ENCODE peak calls at places on chromosomes 7 and 10, in nine cellular contexts. B is BJ; W is AG08396; A is MV-4-11; E is activated effector memory CD4-positive, alpha-beta T cell treated with anti-CD3 and anti-CD28 coated beads, Interleukin-2, amount 50 U/mL, for 16 hours; R is NCI-H1092; N is ELF-1; F is T-cell; Z is T follicular helper cell. V is an unnamed sample.

GRCh38 chr10:586151-586550 is 103.3 kb downstream of the DIP2C start:
- DNase-seq in A (no peak), N (no peak), E (no peak), R (no peak), W (no peak), B (no peak), Z (no peak), F (no peak), V (no peak)

GRCh38 chr10:35413985-35414861 is 77.9 kb downstream of the CCNY start:
- DNase-seq in A (no peak), E (no peak), W (no peak), N (peak), R (no peak), F (no peak), B (no peak), Z (no peak), V (no peak)

GRCh38 chr7:24366901-24367300 is 82.9 kb downstream of the NPY start:
- DNase-seq in E (no peak), W (no peak), B (no peak), A (no peak), R (no peak), Z (no peak), N (no peak), F (no peak), V (no peak)

GRCh38 chr7:143373255-143373794 is 7.8 kb upstream of the ZYX start:
- DNase-seq in R (no peak), W (no peak), Z (no peak), B (no peak), F (no peak), N (no peak), A (no peak), E (no peak), V (no peak)

GRCh38 chr7:69599211-69599878 is 1.1 kb downstream of the AUTS2 start:
- DNase-seq in W (peak), F (no peak), B (no peak), E (no peak), Z (no peak), A (no peak), R (peak), N (no peak), V (no peak)

GRCh38 chr7:95684037-95684436 is 87.7 kb upstream of the PDK4 start:
- DNase-seq in W (peak), R (no peak), B (no peak), N (no peak), Z (no peak), E (no peak), A (peak), F (no peak), V (no peak)

GRCh38 chr10:111765216-111765615 is 418.3 kb downstream of the GPAM start:
- DNase-seq in B (no peak), F (no peak), A (no peak), W (no peak), N (no peak), E (no peak), Z (no peak), R (no peak), V (no peak)

GRCh38 chr7:98315318-98315993 is 34.0 kb downstream of the BRI3 start:
- DNase-seq in W (no peak), F (no peak), B (no peak), Z (no peak), A (peak), N (no peak), E (no peak), R (no peak), V (no peak)

GRCh38 chr10:24556746-24557742 is 166.6 kb downstream of the ARHGAP21 start:
- DNase-seq in E (no peak), N (peak), F (peak), B (no peak), R (no peak), Z (no peak), W (peak), A (peak), V (peak)

GRCh38 chr7:96045181-96045580 is 272.8 kb downstream of the DYNC1I1 start:
- DNase-seq in Z (no peak), N (no peak), B (no peak), A (no peak), R (no peak), F (no peak), E (no peak), W (no peak), V (no peak)

GRCh38 chr10:101367569-101368453 is 13.8 kb downstream of the BTRC start:
- DNase-seq in A (no peak), W (peak), N (no peak), B (no peak), F (no peak), E (no peak), Z (no peak), R (no peak), V (no peak)

GRCh38 chr10:102150970-102151773 is 1.0 kb upstream of the NOLC1 start:
- DNase-seq in A (no peak), R (no peak), F (no peak), N (no peak), B (no peak), E (no peak), Z (no peak), W (peak), V (no peak)

GRCh38 chr7:1742555-1743303 is 72.7 kb downstream of the ELFN1 start:
- DNase-seq in F (peak), N (no peak), E (no peak), B (no peak), W (peak), Z (no peak), A (no peak), R (peak), V (peak)

GRCh38 chr7:154339169-154339568 is 287.0 kb downstream of the DPP6 start:
- DNase-seq in F (no peak), R (no peak), A (no peak), N (no peak), B (no peak), E (no peak), Z (no peak), W (no peak), V (no peak)

GRCh38 chr10:102069066-102069465 is 3.9 kb downstream of the HPS6 start:
- DNase-seq in N (no peak), Z (no peak), E (no peak), F (no peak), B (no peak), A (peak), W (no peak), R (no peak), V (no peak)

GRCh38 chr10:507355-507699 is 182.1 kb downstream of the DIP2C start:
- DNase-seq in E (no peak), B (no peak), R (no peak), Z (no peak), W (no peak), F (no peak), N (no peak), A (no peak), V (no peak)

GRCh38 chr10:59675812-59676211 is 33.8 kb downstream of the SLC16A9 start:
- DNase-seq in E (no peak), B (no peak), N (peak), Z (no peak), R (no peak), W (no peak), F (no peak), A (no peak), V (no peak)

GRCh38 chr10:11242443-11243386 is 225.0 kb downstream of the CELF2 start:
- DNase-seq in N (no peak), R (peak), F (no peak), E (no peak), Z (no peak), A (peak), W (peak), B (no peak), V (peak)

GRCh38 chr10:100014129-100014762 is 4.5 kb upstream of the DNMBP start:
- DNase-seq in B (no peak), F (no peak), R (peak), N (no peak), A (no peak), W (no peak), E (no peak), Z (no peak), V (no peak)

GRCh38 chr7:106071356-106071998 is 40.6 kb downstream of the SYPL1 start:
- DNase-seq in F (peak), E (peak), R (no peak), N (no peak), A (peak), Z (peak), B (no peak), W (no peak), V (peak)

GRCh38 chr7:53292341-53292740 is 256.9 kb downstream of the POM121L12 start:
- DNase-seq in Z (no peak), B (no peak), A (no peak), N (no peak), E (no peak), F (no peak), R (no peak), W (no peak), V (no peak)

GRCh38 chr10:70537398-70538194 is 59.0 kb downstream of the PALD1 start:
- DNase-seq in R (no peak), Z (no peak), F (no peak), N (peak), B (no peak), E (no peak), A (no peak), W (no peak), V (peak)

GRCh38 chr10:33876547-33877400 is 542.3 kb upstream of the NRP1 start:
- DNase-seq in Z (no peak), R (no peak), E (no peak), A (peak), N (no peak), B (no peak), F (no peak), W (no peak), V (peak)

GRCh38 chr10:64760371-64760770 is 1239.2 kb downstream of the REEP3 start:
- DNase-seq in A (peak), W (no peak), E (no peak), N (no peak), R (no peak), B (no peak), F (no peak), Z (no peak), V (no peak)

GRCh38 chr10:14749051-14749809 is 25.5 kb downstream of the FAM107B start:
- DNase-seq in B (no peak), R (no peak), A (peak), N (no peak), W (no peak), F (no peak), Z (no peak), E (no peak), V (peak)

GRCh38 chr7:9870674-9871073 is 1103.0 kb upstream of the PHF14 start:
- DNase-seq in W (no peak), A (no peak), Z (no peak), B (no peak), R (no peak), F (no peak), N (no peak), E (no peak), V (no peak)

GRCh38 chr7:117402109-117402508 is 25.2 kb downstream of the ASZ1 start:
- DNase-seq in B (no peak), F (no peak), W (peak), Z (no peak), R (no peak), N (no peak), A (no peak), E (no peak), V (no peak)

GRCh38 chr10:117545141-117546019 is 2.8 kb downstream of the EMX2 start:
- DNase-seq in E (no peak), R (no peak), B (no peak), Z (no peak), N (peak), W (no peak), A (no peak), F (no peak), V (no peak)

GRCh38 chr10:119079572-119080520 is 771 bp downstream of the EIF3A start:
- DNase-seq in B (no peak), W (peak), F (peak), Z (peak), A (peak), R (no peak), N (peak), E (peak), V (peak)

GRCh38 chr7:142808802-142809583 is 38.2 kb downstream of the PRSS2 start:
- DNase-seq in N (no peak), A (no peak), W (no peak), B (no peak), E (peak), F (peak), R (no peak), Z (peak), V (peak)

GRCh38 chr10:21158301-21158700 is 261.2 kb upstream of the NEBL start:
- DNase-seq in B (no peak), F (no peak), Z (no peak), N (no peak), A (no peak), E (no peak), R (no peak), W (no peak), V (no peak)

GRCh38 chr10:100890696-100891271 is 22.0 kb upstream of the SLF2 start:
- DNase-seq in W (peak), Z (no peak), A (peak), N (no peak), R (no peak), B (peak), F (no peak), E (peak), V (no peak)

GRCh38 chr10:87658858-87659555 is 671 bp upstream of the PAPSS2 start:
- DNase-seq in N (peak), A (no peak), Z (no peak), W (no peak), B (no peak), E (no peak), F (no peak), R (no peak), V (no peak)

GRCh38 chr7:11716185-11716584 is 115.8 kb downstream of the THSD7A start:
- DNase-seq in F (no peak), E (no peak), N (no peak), B (no peak), A (no peak), Z (no peak), W (no peak), R (no peak), V (peak)